ENCODE peak calls at places on chromosomes 12 and 14, in six cellular contexts. Q, U, N, C, A and O are unnamed samples.

GRCh38 chr14:100078997-100079561 is 13.9 kb downstream of the EVL start:
- DNase-seq in C (no peak), Q (no peak), U (peak), A (peak), N (peak), O (peak)

GRCh38 chr14:100132903-100133510 is 26.4 kb downstream of the DEGS2 start:
- DNase-seq in C (no peak), N (no peak), Q (no peak), A (no peak), U (no peak), O (no peak)

GRCh38 chr12:94290353-94290752 is 142.0 kb downstream of the PLXNC1 start:
- DNase-seq in N (no peak), Q (no peak), U (no peak), A (no peak), C (no peak), O (no peak)

GRCh38 chr12:3820122-3820521 is 53.1 kb downstream of the PARP11 start:
- DNase-seq in C (no peak), N (no peak), A (no peak), U (no peak), Q (peak), O (no peak)

GRCh38 chr12:13085968-13086686 is 17.3 kb downstream of the GSG1 start:
- DNase-seq in N (no peak), U (no peak), Q (no peak), C (no peak), A (no peak), O (no peak)

GRCh38 chr14:84254205-84254788 is 1275.6 kb upstream of the FLRT2 start:
- DNase-seq in N (no peak), C (no peak), A (no peak), U (no peak), Q (no peak), O (no peak)

GRCh38 chr12:2608608-2608945 is 186.2 kb upstream of the FKBP4 start:
- DNase-seq in Q (no peak), U (no peak), C (no peak), A (no peak), N (no peak), O (no peak)

GRCh38 chr14:81273521-81273920 is 52.8 kb upstream of the GTF2A1 start:
- DNase-seq in C (no peak), Q (no peak), U (no peak), A (no peak), N (no peak), O (no peak)

GRCh38 chr14:90839024-90839888 is 23.0 kb upstream of the TTC7B start:
- DNase-seq in A (no peak), N (no peak), C (no peak), U (no peak), Q (no peak), O (no peak)

GRCh38 chr12:115378296-115378695 is 694.3 kb upstream of the TBX3 start:
- DNase-seq in N (no peak), C (no peak), A (no peak), Q (no peak), U (no peak), O (no peak)

GRCh38 chr12:93022603-93023340 is 93.7 kb upstream of the EEA1 start:
- DNase-seq in C (no peak), A (no peak), U (no peak), N (no peak), Q (no peak), O (no peak)

GRCh38 chr12:40376533-40377267 is 151.9 kb downstream of the LRRK2 start:
- DNase-seq in Q (no peak), N (no peak), U (no peak), A (no peak), C (no peak), O (no peak)

GRCh38 chr12:3453947-3454675 is 36.9 kb upstream of the PRMT8 start:
- DNase-seq in A (no peak), U (no peak), C (no peak), N (no peak), Q (peak), O (no peak)

GRCh38 chr12:68497112-68497511 is 113.6 kb upstream of the RAP1B start:
- DNase-seq in A (peak), U (no peak), N (no peak), Q (no peak), C (no peak), O (peak)

GRCh38 chr12:66733839-66734238 is 55.0 kb upstream of the GRIP1 start:
- DNase-seq in Q (no peak), U (no peak), C (no peak), A (no peak), N (no peak), O (no peak)

GRCh38 chr12:51872689-51872981 is 15.3 kb upstream of the ANKRD33 start:
- DNase-seq in N (no peak), Q (no peak), U (no peak), A (no peak), C (no peak), O (no peak)

GRCh38 chr12:12156116-12156515 is 85.4 kb downstream of the BCL2L14 start:
- DNase-seq in U (no peak), Q (no peak), N (no peak), A (no peak), C (no peak), O (no peak)

GRCh38 chr12:32284561-32284960 is 114.8 kb upstream of the FGD4 start:
- DNase-seq in C (no peak), U (no peak), A (no peak), Q (no peak), N (no peak), O (no peak)

GRCh38 chr12:104670439-104671406 is 214.0 kb downstream of the CHST11 start:
- DNase-seq in U (no peak), C (no peak), N (no peak), Q (no peak), A (no peak), O (no peak)

GRCh38 chr12:1435456-1435855 is 158.9 kb downstream of the FBXL14 start:
- DNase-seq in N (no peak), U (no peak), A (no peak), C (no peak), Q (no peak), O (no peak)

GRCh38 chr14:92668266-92668973 is 80.0 kb downstream of the LGMN start:
- DNase-seq in N (no peak), C (no peak), U (no peak), Q (no peak), A (no peak), O (no peak)

GRCh38 chr12:123983822-123984485 is 10.9 kb downstream of the ZNF664 start:
- DNase-seq in C (peak), N (peak), Q (peak), U (peak), A (peak), O (peak)

GRCh38 chr12:105921872-105922669 is 216.7 kb downstream of the NUAK1 start:
- DNase-seq in N (no peak), C (no peak), U (no peak), A (no peak), Q (no peak), O (no peak)

GRCh38 chr14:34013714-34014055 is 62.8 kb upstream of the EGLN3 start:
- DNase-seq in Q (no peak), N (no peak), U (no peak), A (no peak), C (no peak), O (peak)

GRCh38 chr12:130184531-130185090 is 22.3 kb downstream of the FZD10 start:
- DNase-seq in U (no peak), C (no peak), Q (no peak), N (no peak), A (no peak), O (no peak)

GRCh38 chr14:50780393-50780792 is 50.6 kb downstream of the NIN start:
- DNase-seq in C (no peak), N (no peak), Q (no peak), U (no peak), A (no peak), O (no peak)

GRCh38 chr14:100830681-100831080 is 4.8 kb downstream of the MEG3 start:
- DNase-seq in Q (no peak), N (no peak), C (no peak), U (no peak), A (no peak), O (no peak)

GRCh38 chr12:42588981-42589464 is 523 bp downstream of the PRICKLE1 start:
- DNase-seq in C (no peak), Q (peak), N (no peak), A (peak), U (no peak), O (peak)

GRCh38 chr14:91241848-91242247 is 2.7 kb downstream of the GPR68 start:
- DNase-seq in A (peak), Q (no peak), C (peak), U (no peak), N (no peak), O (no peak)

GRCh38 chr12:3077572-3078081 is 448 bp downstream of the TSPAN9 start:
- DNase-seq in U (peak), A (no peak), N (no peak), Q (peak), C (no peak), O (peak)

GRCh38 chr14:66281036-66281776 is 205.0 kb upstream of the CCDC196 start:
- DNase-seq in C (no peak), U (no peak), N (no peak), Q (no peak), A (no peak), O (no peak)

GRCh38 chr14:97411938-97412612 is 614.9 kb downstream of the VRK1 start:
- DNase-seq in A (no peak), Q (no peak), N (no peak), U (no peak), C (no peak), O (no peak)

GRCh38 chr14:55911794-55912193 is 206.4 kb upstream of the PELI2 start:
- DNase-seq in U (no peak), Q (no peak), C (no peak), N (no peak), A (no peak), O (no peak)

GRCh38 chr12:127629066-127629820 is 637.7 kb upstream of the TMEM132C start:
- DNase-seq in C (no peak), A (no peak), Q (peak), U (no peak), N (no peak), O (no peak)

GRCh38 chr12:106583578-106584103 is 837 bp downstream of the RFX4 start:
- DNase-seq in Q (no peak), A (peak), U (no peak), N (no peak), C (no peak), O (no peak)

GRCh38 chr14:35355981-35356839 is 48.3 kb downstream of the NFKBIA start:
- DNase-seq in U (no peak), C (no peak), Q (no peak), A (no peak), N (no peak), O (no peak)

GRCh38 chr12:26109343-26109841 is 15.4 kb downstream of the BHLHE41 start:
- DNase-seq in A (no peak), N (no peak), C (no peak), U (no peak), Q (no peak), O (no peak)

DNA sequence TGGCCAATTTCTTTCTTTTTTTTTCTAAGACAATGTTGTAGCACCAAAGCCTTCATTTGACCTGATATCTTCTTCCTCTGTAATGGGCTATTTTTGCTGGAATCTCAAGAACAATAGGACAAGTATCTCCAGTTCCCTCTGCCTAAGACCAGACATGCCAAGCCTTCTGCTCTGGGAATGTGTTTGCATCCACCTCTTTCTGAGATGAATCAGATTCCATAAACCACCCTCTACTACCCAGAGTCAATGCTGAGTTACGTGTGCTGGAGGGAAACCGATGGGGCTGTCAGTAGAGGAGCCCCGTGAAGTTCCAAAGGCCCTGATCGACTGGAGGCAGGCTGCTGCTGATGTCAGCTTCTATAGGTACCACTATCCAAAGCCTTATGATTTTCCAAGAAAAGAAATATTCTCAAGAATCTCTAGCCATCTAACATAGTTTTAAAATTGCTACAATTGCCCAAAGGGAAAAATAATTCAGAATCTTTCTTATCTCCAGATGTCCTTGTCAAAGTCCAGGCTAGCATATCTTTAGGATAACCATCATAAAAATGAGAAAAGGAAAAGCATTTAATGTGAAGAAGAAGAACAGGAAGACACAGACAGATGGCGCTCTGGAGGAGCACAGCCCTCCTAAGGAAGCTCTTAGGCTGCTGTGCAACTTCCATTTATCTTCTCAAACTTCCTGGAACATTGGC is 101.9 kb downstream of the SLC8A3 start:
- DNase-seq in Q (peak), N (peak), A (peak), U (peak), C (no peak), O (peak)
- TF ChIP-seq CTCF in Q (peak), N (peak), A (peak), U (peak), C (peak), O (peak)

GRCh38 chr12:15910864-15911696 is at the start of gene DERA:
- DNase-seq in C (peak), A (peak), N (peak), Q (peak), U (peak), O (peak)
- TF ChIP-seq CTCF in C (no peak), A (no peak), N (no peak), Q (no peak), U (no peak), O (peak)

GRCh38 chr12:64611430-64612286 is 1.4 kb downstream of the RASSF3 start:
- DNase-seq in C (peak), Q (peak), A (no peak), U (peak), N (peak), O (no peak)
- TF ChIP-seq CTCF in C (no peak), Q (no peak), A (no peak), U (no peak), N (no peak), O (no peak)

GRCh38 chr14:22600027-22600426 is 1.9 kb downstream of the ABHD4 start:
- DNase-seq in N (peak), C (no peak), Q (no peak), A (no peak), U (no peak), O (no peak)

GRCh38 chr14:22597771-22598098 is 365 bp upstream of the ABHD4 start:
- DNase-seq in C (no peak), A (no peak), U (no peak), N (no peak), Q (no peak), O (no peak)

GRCh38 chr14:22598896-22599244 is 770 bp downstream of the ABHD4 start:
- DNase-seq in Q (peak), A (peak), U (peak), N (peak), C (no peak), O (peak)

GRCh38 chr14:22598099-22598895 is at the start of gene ABHD4:
- DNase-seq in Q (peak), U (peak), A (peak), N (peak), C (peak), O (peak)

DNA sequence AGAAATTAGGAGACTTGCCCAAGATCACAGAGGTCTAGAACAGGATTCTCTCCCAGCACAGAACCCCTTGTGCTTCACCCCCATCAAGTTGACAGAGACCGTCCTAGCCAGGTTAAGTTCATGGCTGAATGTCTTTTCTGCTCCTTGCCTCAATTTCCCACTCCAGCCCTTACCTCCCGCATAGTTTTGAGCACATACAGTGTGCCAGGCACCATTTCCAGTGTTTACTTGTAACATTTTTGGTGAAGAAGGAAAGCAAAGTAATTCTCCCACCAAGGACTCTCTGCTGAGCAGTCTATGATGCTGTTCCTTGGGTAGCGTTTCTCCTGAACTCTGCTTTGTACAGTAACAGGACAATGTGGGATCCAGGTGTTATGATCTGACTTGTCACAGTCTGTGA is 1.2 kb downstream of the ABHD4 start:
- DNase-seq in Q (no peak), C (no peak), N (peak), A (no peak), U (no peak), O (no peak)
- TF ChIP-seq CTCF in Q (no peak), C (no peak), N (no peak), A (no peak), U (no peak), O (no peak)